ENCODE peak calls at places on chromosomes 7 and 10, in seven cellular contexts. K, V, P, L, X, Z and A are unnamed samples.

GRCh38 chr7:24708244-24708643 is 49.0 kb downstream of the GSDME start:
- DNase-seq in K (peak), V (no peak), P (no peak), L (no peak), X (no peak), Z (no peak), A (no peak)

GRCh38 chr10:123139521-123140163 is 3.9 kb downstream of the HMX3 start:
- DNase-seq in K (peak), V (peak), P (peak), L (no peak), X (no peak), Z (no peak), A (peak)

GRCh38 chr7:117372073-117372472 is 49.2 kb upstream of the WNT2 start:
- DNase-seq in K (no peak), V (no peak), P (no peak), L (no peak), X (no peak), Z (no peak), A (no peak)

GRCh38 chr7:132380065-132380464 is 196.2 kb downstream of the PLXNA4 start:
- DNase-seq in K (no peak), V (no peak), P (peak), L (no peak), X (no peak), Z (no peak), A (no peak)

GRCh38 chr7:50393076-50393475 is 57.1 kb downstream of the FIGNL1 start:
- DNase-seq in K (no peak), V (no peak), P (no peak), L (no peak), X (no peak), Z (no peak), A (no peak)

GRCh38 chr7:102044984-102045673 is 227.7 kb downstream of the CUX1 start:
- DNase-seq in K (peak), V (peak), P (peak), L (no peak), X (peak), Z (no peak), A (no peak)

GRCh38 chr7:28018446-28018845 is 162.1 kb downstream of the JAZF1 start:
- DNase-seq in K (peak), V (no peak), P (no peak), L (no peak), X (no peak), Z (no peak), A (no peak)

GRCh38 chr7:21948887-21949469 is 3.3 kb upstream of the CDCA7L start:
- DNase-seq in K (no peak), V (no peak), P (no peak), L (no peak), X (no peak), Z (no peak), A (no peak)

GRCh38 chr10:56139405-56139804 is 221.7 kb downstream of the ZWINT start:
- DNase-seq in K (no peak), V (no peak), P (no peak), L (no peak), X (no peak), Z (no peak), A (no peak)

GRCh38 chr7:84790873-84791272 is 396.0 kb downstream of the SEMA3D start:
- DNase-seq in K (peak), V (no peak), P (no peak), L (no peak), X (no peak), Z (no peak), A (no peak)

GRCh38 chr10:79452174-79452611 is 6.8 kb upstream of the ZCCHC24 start:
- DNase-seq in K (peak), V (no peak), P (no peak), L (no peak), X (no peak), Z (no peak), A (no peak)

GRCh38 chr7:75531359-75531821 is 39.3 kb downstream of the SPDYE5 start:
- DNase-seq in K (peak), V (peak), P (no peak), L (no peak), X (peak), Z (no peak), A (no peak)

GRCh38 chr7:141956084-141956483 is 9.3 kb upstream of the CLEC5A start:
- DNase-seq in K (no peak), V (no peak), P (no peak), L (no peak), X (no peak), Z (no peak), A (no peak)

GRCh38 chr7:42494722-42495121 is 257.7 kb upstream of the GLI3 start:
- DNase-seq in K (no peak), V (no peak), P (peak), L (no peak), X (peak), Z (no peak), A (no peak)

GRCh38 chr7:11458736-11459483 is 373.1 kb downstream of the THSD7A start:
- DNase-seq in K (peak), V (no peak), P (no peak), L (no peak), X (no peak), Z (no peak), A (no peak)

GRCh38 chr10:108872854-108873253 is 1050.5 kb downstream of the XPNPEP1 start:
- DNase-seq in K (peak), V (no peak), P (no peak), L (no peak), X (no peak), Z (no peak), A (no peak)

GRCh38 chr10:113959383-113959760 is 84.3 kb upstream of the ADRB1 start:
- DNase-seq in K (no peak), V (no peak), P (no peak), L (no peak), X (no peak), Z (no peak), A (no peak)

GRCh38 chr7:50121269-50121668 is 28.2 kb upstream of the ZPBP start:
- DNase-seq in K (no peak), V (no peak), P (no peak), L (no peak), X (no peak), Z (peak), A (no peak)

GRCh38 chr7:8481752-8482446 is 48.5 kb downstream of the NXPH1 start:
- DNase-seq in K (no peak), V (peak), P (no peak), L (no peak), X (peak), Z (no peak), A (no peak)

GRCh38 chr10:128594688-128595087 is 468.5 kb upstream of the MKI67 start:
- DNase-seq in K (no peak), V (no peak), P (no peak), L (no peak), X (no peak), Z (no peak), A (no peak)

GRCh38 chr10:93150289-93150688 is 76.6 kb downstream of the CYP26A1 start:
- DNase-seq in K (no peak), V (no peak), P (no peak), L (no peak), X (no peak), Z (no peak), A (no peak)

GRCh38 chr10:71290331-71290730 is 28.7 kb upstream of the SLC29A3 start:
- DNase-seq in K (no peak), V (no peak), P (no peak), L (no peak), X (no peak), Z (no peak), A (no peak)

GRCh38 chr7:110264288-110264687 is 826.6 kb upstream of the LRRN3 start:
- DNase-seq in K (no peak), V (no peak), P (no peak), L (no peak), X (no peak), Z (no peak), A (no peak)

GRCh38 chr10:122362621-122363020 is 11.9 kb upstream of the PLEKHA1 start:
- DNase-seq in K (no peak), V (no peak), P (no peak), L (no peak), X (no peak), Z (no peak), A (no peak)

GRCh38 chr7:21169667-21170605 is 257.9 kb upstream of the SP4 start:
- DNase-seq in K (no peak), V (no peak), P (no peak), L (no peak), X (no peak), Z (no peak), A (no peak)

GRCh38 chr10:5592070-5592469 is 67.3 kb downstream of the CALML3 start:
- DNase-seq in K (no peak), V (peak), P (no peak), L (no peak), X (no peak), Z (no peak), A (no peak)

DNA sequence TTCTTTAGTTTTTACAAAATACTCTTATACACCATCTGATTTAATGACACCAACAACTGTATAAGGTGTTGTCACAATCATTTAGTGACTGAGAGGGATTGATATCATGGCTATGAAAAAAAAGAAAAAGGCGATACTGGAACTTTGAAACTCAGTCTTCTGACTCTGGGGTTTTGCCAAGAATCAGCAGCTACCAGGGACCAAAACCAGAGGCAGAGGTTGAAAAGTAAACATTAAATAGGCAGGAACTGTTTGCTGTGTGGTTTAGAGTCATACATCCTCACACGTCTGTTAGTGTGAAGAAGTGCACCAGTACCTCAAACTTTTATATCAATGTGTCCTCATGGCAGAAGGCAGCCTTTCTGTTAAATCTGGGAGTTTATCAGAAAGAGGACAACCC is 19.9 kb upstream of the GGCT start:
- DNase-seq in K (no peak), V (no peak), P (no peak), L (no peak), X (no peak), Z (no peak), A (no peak)
- H3K27ac ChIP-seq in K (no peak), V (no peak), P (no peak), L (no peak), X (no peak), Z (no peak), A (no peak)

GRCh38 chr7:147510913-147511312 is 1079.7 kb upstream of the C7orf33 start:
- DNase-seq in K (peak), V (no peak), P (no peak), L (no peak), X (no peak), Z (no peak), A (no peak)

GRCh38 chr7:147509859-147510542 is 1080.6 kb upstream of the C7orf33 start:
- DNase-seq in K (peak), V (no peak), P (no peak), L (no peak), X (no peak), Z (no peak), A (no peak)

GRCh38 chr7:147513451-147513850 is 1077.1 kb upstream of the C7orf33 start:
- DNase-seq in K (no peak), V (no peak), P (peak), L (no peak), X (no peak), Z (no peak), A (no peak)

GRCh38 chr7:147509052-147509480 is 1081.5 kb upstream of the C7orf33 start:
- DNase-seq in K (peak), V (no peak), P (no peak), L (no peak), X (no peak), Z (no peak), A (no peak)
- H3K27ac ChIP-seq in K (peak), V (no peak), P (no peak), L (no peak), X (no peak), Z (no peak), A (no peak)

GRCh38 chr10:50563906-50564305 is 59.9 kb downstream of the SGMS1 start:
- DNase-seq in K (no peak), V (no peak), P (peak), L (no peak), X (no peak), Z (no peak), A (no peak)

GRCh38 chr10:50558368-50558767 is 65.4 kb downstream of the SGMS1 start:
- DNase-seq in K (no peak), V (no peak), P (no peak), L (no peak), X (no peak), Z (no peak), A (no peak)

GRCh38 chr10:50560370-50560769 is 63.4 kb downstream of the SGMS1 start:
- DNase-seq in K (no peak), V (no peak), P (no peak), L (no peak), X (no peak), Z (no peak), A (no peak)

GRCh38 chr10:50561816-50562215 is 61.9 kb downstream of the SGMS1 start:
- DNase-seq in K (no peak), V (no peak), P (peak), L (no peak), X (no peak), Z (no peak), A (peak)

GRCh38 chr10:50561266-50561665 is 62.5 kb downstream of the SGMS1 start:
- DNase-seq in K (peak), V (no peak), P (no peak), L (no peak), X (no peak), Z (no peak), A (no peak)
- H3K27ac ChIP-seq in K (no peak), V (no peak), P (peak), L (no peak), X (no peak), Z (no peak), A (no peak)

GRCh38 chr7:74181821-74182220 is 7.7 kb downstream of the EIF4H start:
- DNase-seq in K (no peak), V (no peak), P (no peak), L (no peak), X (no peak), Z (no peak), A (no peak)

GRCh38 chr7:74183653-74184450 is 9.7 kb downstream of the EIF4H start:
- DNase-seq in K (no peak), V (no peak), P (peak), L (no peak), X (no peak), Z (no peak), A (peak)

GRCh38 chr7:74185016-74185415 is 10.9 kb downstream of the EIF4H start:
- DNase-seq in K (no peak), V (no peak), P (no peak), L (no peak), X (no peak), Z (no peak), A (no peak)

GRCh38 chr7:74182453-74183090 is 8.4 kb downstream of the EIF4H start:
- DNase-seq in K (no peak), V (no peak), P (peak), L (no peak), X (no peak), Z (no peak), A (no peak)

DNA sequence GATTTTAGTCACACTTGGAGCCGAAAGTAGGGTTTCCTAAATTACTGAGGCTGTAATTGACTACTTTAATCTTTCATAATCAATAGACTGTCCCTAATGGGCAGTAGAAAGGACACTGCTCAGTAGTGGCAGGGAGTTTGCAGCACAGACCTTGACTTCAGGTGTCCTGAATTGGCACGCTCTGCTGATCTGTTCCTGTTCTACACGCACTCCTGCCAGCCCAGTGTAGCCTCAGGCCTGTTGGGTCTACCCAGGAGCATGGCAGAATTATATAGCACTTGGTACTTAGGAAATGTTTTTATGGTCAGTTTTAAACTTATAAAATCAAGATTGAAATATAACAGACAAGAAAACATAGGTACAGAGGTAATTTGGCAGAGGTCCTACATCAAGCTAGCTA is 9.0 kb downstream of the EIF4H start:
- DNase-seq in K (no peak), V (no peak), P (peak), L (no peak), X (no peak), Z (no peak), A (no peak)
- H3K27ac ChIP-seq in K (no peak), V (no peak), P (peak), L (no peak), X (peak), Z (no peak), A (peak)

GRCh38 chr10:3766046-3766761 is 18.8 kb downstream of the KLF6 start:
- DNase-seq in K (peak), V (no peak), P (no peak), L (no peak), X (no peak), Z (no peak), A (no peak)

GRCh38 chr10:3764626-3765375 is 20.2 kb downstream of the KLF6 start:
- DNase-seq in K (no peak), V (no peak), P (no peak), L (no peak), X (no peak), Z (no peak), A (peak)

GRCh38 chr10:3763852-3764625 is 21.0 kb downstream of the KLF6 start:
- DNase-seq in K (peak), V (no peak), P (no peak), L (no peak), X (no peak), Z (no peak), A (no peak)

GRCh38 chr10:3763035-3763456 is 22.0 kb downstream of the KLF6 start:
- DNase-seq in K (peak), V (no peak), P (no peak), L (peak), X (no peak), Z (no peak), A (no peak)

DNA sequence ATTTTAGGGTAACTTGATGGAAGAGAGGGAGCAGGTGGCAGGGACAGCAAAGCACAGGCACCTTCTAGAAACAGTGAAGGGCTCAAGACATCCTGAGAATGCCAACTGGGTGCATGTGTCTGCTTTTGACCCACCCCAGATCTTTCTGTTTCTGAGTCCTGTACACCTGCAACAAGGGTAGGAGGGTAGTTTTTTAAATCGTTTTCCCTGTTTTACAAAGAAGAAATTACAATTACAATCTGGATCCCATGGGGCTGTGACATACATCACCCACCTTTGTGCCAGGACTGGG is 19.7 kb downstream of the KLF6 start:
- DNase-seq in K (no peak), V (no peak), P (no peak), L (no peak), X (no peak), Z (no peak), A (no peak)
- H3K27ac ChIP-seq in K (no peak), V (no peak), P (no peak), L (no peak), X (no peak), Z (no peak), A (peak)